ENCODE peak calls at places on chromosomes 5 and 9, in nine cellular contexts. Q, J, K, A, S, H, Y, V and E are unnamed samples.
A peak's percentile ranks its signal among the peaks of the same experiment; 100 is the strongest.

GRCh38 chr5:95711501-95712346 is 19.4 kb upstream of the RHOBTB3 start:
- DNase-seq in Q (no peak), J (peak; percentile 81), K (no peak), A (no peak), S (no peak), H (no peak), Y (no peak), V (no peak), E (no peak)

GRCh38 chr9:68834931-68835520 is 130.0 kb downstream of the PIP5K1B start:
- DNase-seq in Q (no peak), J (no peak), K (no peak), A (no peak), S (no peak), H (no peak), Y (no peak), V (no peak), E (no peak)

GRCh38 chr5:81854485-81854884 is 103.6 kb upstream of the SSBP2 start:
- DNase-seq in Q (no peak), J (no peak), K (no peak), A (no peak), S (no peak), H (no peak), Y (no peak), V (no peak), E (no peak)

GRCh38 chr5:1386274-1386717 is 41.4 kb upstream of the CLPTM1L start:
- DNase-seq in Q (peak; percentile 14), J (peak; percentile 80), K (peak; percentile 83), A (peak; percentile 69), S (peak; percentile 68), H (peak; percentile 42), Y (peak; percentile 29), V (peak; percentile 54), E (peak; percentile 76)

GRCh38 chr9:127723450-127723849 is 7.6 kb downstream of the TTC16 start:
- DNase-seq in Q (no peak), J (no peak), K (no peak), A (no peak), S (no peak), H (peak; percentile 39), Y (no peak), V (no peak), E (no peak)

GRCh38 chr5:125215593-125215992 is 469.2 kb upstream of the ZNF608 start:
- DNase-seq in Q (no peak), J (no peak), K (no peak), A (no peak), S (no peak), H (no peak), Y (no peak), V (no peak), E (no peak)

GRCh38 chr9:114025196-114025753 is 52.8 kb downstream of the AMBP start:
- DNase-seq in Q (no peak), J (peak; percentile 28), K (peak; percentile 3), A (no peak), S (no peak), H (no peak), Y (no peak), V (no peak), E (no peak)

GRCh38 chr5:39080597-39081204 is 6.5 kb upstream of the RICTOR start:
- DNase-seq in Q (peak; percentile 32), J (peak; percentile 79), K (peak; percentile 56), A (peak; percentile 13), S (no peak), H (peak; percentile 56), Y (no peak), V (no peak), E (no peak)

GRCh38 chr5:168975331-168975730 is 325.6 kb downstream of the SLIT3 start:
- DNase-seq in Q (no peak), J (no peak), K (no peak), A (no peak), S (no peak), H (no peak), Y (no peak), V (no peak), E (no peak)

GRCh38 chr5:78076351-78076750 is 218.1 kb downstream of the AP3B1 start:
- DNase-seq in Q (no peak), J (peak; percentile 61), K (no peak), A (no peak), S (no peak), H (no peak), Y (no peak), V (no peak), E (no peak)

GRCh38 chr5:82390088-82390487 is 111.9 kb upstream of the RPS23 start:
- DNase-seq in Q (no peak), J (no peak), K (no peak), A (no peak), S (no peak), H (no peak), Y (no peak), V (no peak), E (no peak)

GRCh38 chr9:133708770-133709611 is 29.2 kb downstream of the SARDH start:
- DNase-seq in Q (no peak), J (no peak), K (no peak), A (no peak), S (peak; percentile 42), H (no peak), Y (no peak), V (peak; percentile 29), E (no peak)

GRCh38 chr5:59622848-59623247 is 270.7 kb downstream of the PDE4D start:
- DNase-seq in Q (no peak), J (no peak), K (no peak), A (no peak), S (no peak), H (no peak), Y (no peak), V (no peak), E (no peak)

GRCh38 chr5:144374637-144375036 is 204.0 kb downstream of the KCTD16 start:
- DNase-seq in Q (no peak), J (no peak), K (no peak), A (no peak), S (no peak), H (no peak), Y (no peak), V (no peak), E (no peak)

GRCh38 chr5:181121675-181122561 is 9.1 kb downstream of the OR2V1 start:
- DNase-seq in Q (no peak), J (peak; percentile 52), K (no peak), A (no peak), S (no peak), H (no peak), Y (no peak), V (no peak), E (no peak)

GRCh38 chr9:116002624-116003023 is 151.0 kb upstream of the PAPPA start:
- DNase-seq in Q (no peak), J (no peak), K (no peak), A (no peak), S (no peak), H (no peak), Y (no peak), V (no peak), E (no peak)

GRCh38 chr5:11946317-11946716 is 42.1 kb upstream of the CTNND2 start:
- DNase-seq in Q (no peak), J (no peak), K (no peak), A (no peak), S (no peak), H (no peak), Y (no peak), V (no peak), E (no peak)

GRCh38 chr5:151234476-151235238 is 10.8 kb upstream of the CCDC69 start:
- DNase-seq in Q (no peak), J (no peak), K (peak; percentile 66), A (no peak), S (no peak), H (no peak), Y (no peak), V (no peak), E (peak; percentile 51)

GRCh38 chr9:130160862-130161470 is 11.2 kb upstream of the NCS1 start:
- DNase-seq in Q (no peak), J (no peak), K (no peak), A (no peak), S (no peak), H (no peak), Y (no peak), V (no peak), E (no peak)

GRCh38 chr9:132722564-132723065 is 52.4 kb downstream of the GTF3C4 start:
- DNase-seq in Q (no peak), J (no peak), K (no peak), A (no peak), S (no peak), H (no peak), Y (no peak), V (no peak), E (no peak)

GRCh38 chr9:91803143-91803940 is 146.7 kb downstream of the ROR2 start:
- DNase-seq in Q (no peak), J (no peak), K (peak; percentile 42), A (no peak), S (no peak), H (no peak), Y (no peak), V (no peak), E (no peak)

GRCh38 chr9:128685636-128686489 is 3.2 kb upstream of the SET start:
- DNase-seq in Q (no peak), J (no peak), K (peak; percentile 76), A (no peak), S (no peak), H (no peak), Y (no peak), V (no peak), E (no peak)

GRCh38 chr5:100731768-100732167 is 171.3 kb downstream of the ST8SIA4 start:
- DNase-seq in Q (no peak), J (no peak), K (peak; percentile 50), A (peak; percentile 1), S (no peak), H (no peak), Y (no peak), V (no peak), E (peak; percentile 13)

GRCh38 chr5:171534009-171534895 is 114.8 kb downstream of the FGF18 start:
- DNase-seq in Q (no peak), J (no peak), K (peak; percentile 12), A (no peak), S (no peak), H (no peak), Y (no peak), V (no peak), E (no peak)

GRCh38 chr9:99822096-99822595 is 461 bp downstream of the NR4A3 start:
- DNase-seq in Q (no peak), J (no peak), K (no peak), A (no peak), S (no peak), H (peak; percentile 9), Y (no peak), V (no peak), E (no peak)

GRCh38 chr5:27328480-27328879 is 290.1 kb upstream of the CDH9 start:
- DNase-seq in Q (no peak), J (no peak), K (no peak), A (no peak), S (no peak), H (peak; percentile 45), Y (no peak), V (no peak), E (no peak)

GRCh38 chr5:89686081-89686765 is 723.3 kb downstream of the CETN3 start:
- DNase-seq in Q (no peak), J (no peak), K (no peak), A (no peak), S (no peak), H (no peak), Y (no peak), V (no peak), E (no peak)

GRCh38 chr5:149616727-149617284 is 35.5 kb downstream of the ARHGEF37 start:
- DNase-seq in Q (no peak), J (no peak), K (no peak), A (no peak), S (no peak), H (no peak), Y (no peak), V (no peak), E (no peak)

GRCh38 chr5:132495063-132495671 is 4.6 kb upstream of the IRF1 start:
- DNase-seq in Q (no peak), J (no peak), K (peak; percentile 39), A (no peak), S (no peak), H (no peak), Y (no peak), V (no peak), E (no peak)

GRCh38 chr5:157516626-157517325 is 56.8 kb downstream of the NIPAL4 start:
- DNase-seq in Q (no peak), J (no peak), K (no peak), A (no peak), S (no peak), H (peak; percentile 70), Y (no peak), V (no peak), E (no peak)

GRCh38 chr9:131589124-131589711 is 43.9 kb downstream of the PRRT1B start:
- DNase-seq in Q (no peak), J (no peak), K (no peak), A (no peak), S (no peak), H (no peak), Y (no peak), V (no peak), E (no peak)